ENCODE peak calls at places on chromosomes 6 and 20, in four cellular contexts. V is GM13976, G is DND-41, J is neural progenitor cell. X is an unnamed sample.

GRCh38 chr6:157763129-157763893 is 59.7 kb upstream of the SNX9 start:
- DNase-seq in V (no peak), G (no peak), J (no peak), X (peak; percentile 47)

GRCh38 chr6:15341311-15341710 is 95.4 kb downstream of the JARID2 start:
- DNase-seq in V (no peak), G (no peak), J (no peak), X (peak; percentile 40)

GRCh38 chr6:138105880-138106664 is 1.1 kb downstream of the PERP start:
- DNase-seq in V (no peak), G (no peak), J (peak; percentile 84), X (no peak)

GRCh38 chr20:64119681-64120341 is 12.4 kb upstream of the NPBWR2 start:
- DNase-seq in V (no peak), G (no peak), J (no peak), X (peak; percentile 15)

GRCh38 chr6:141029908-141030307 is 1102.8 kb upstream of the GJE1 start:
- DNase-seq in V (no peak), G (no peak), J (no peak), X (no peak)

GRCh38 chr6:7136859-7137334 is 29.1 kb downstream of the RREB1 start:
- DNase-seq in V (peak; percentile 54), G (no peak), J (no peak), X (no peak)

GRCh38 chr6:37396571-37397185 is 36.3 kb upstream of the CMTR1 start:
- DNase-seq in V (no peak), G (no peak), J (no peak), X (no peak)

GRCh38 chr20:45592574-45593189 is 13.6 kb upstream of the WFDC8 start:
- DNase-seq in V (peak; percentile 36), G (peak; percentile 27), J (peak; percentile 67), X (peak; percentile 48)

GRCh38 chr6:84752118-84752850 is 12.1 kb downstream of the TBX18 start:
- DNase-seq in V (no peak), G (no peak), J (no peak), X (no peak)
- TF ChIP-seq CTCF in V (no peak), G (no peak), J (peak; percentile 7), X (no peak)

GRCh38 chr20:13844296-13844695 is 59.5 kb downstream of the NDUFAF5 start:
- DNase-seq in V (no peak), G (no peak), J (no peak), X (no peak)
- TF ChIP-seq CTCF in V (no peak), G (no peak), J (no peak), X (no peak)

GRCh38 chr6:2853766-2854393 is 12.2 kb upstream of the SERPINB1 start:
- DNase-seq in V (peak; percentile 60), G (no peak), J (peak; percentile 31), X (peak; percentile 98)
- TF ChIP-seq CTCF in V (peak; percentile 2), G (peak; percentile 26), J (peak; percentile 33), X (peak; percentile 60)

GRCh38 chr6:151762817-151763216 is 44.7 kb upstream of the ESR1 start:
- DNase-seq in V (no peak), G (no peak), J (no peak), X (no peak)

GRCh38 chr6:151760486-151760885 is 47.0 kb upstream of the ESR1 start:
- DNase-seq in V (no peak), G (no peak), J (no peak), X (no peak)

GRCh38 chr6:151763938-151764680 is 43.4 kb upstream of the ESR1 start:
- DNase-seq in V (peak; percentile 54), G (peak; percentile 28), J (peak; percentile 90), X (peak; percentile 68)

GRCh38 chr6:151765444-151765886 is 42.0 kb upstream of the ESR1 start:
- DNase-seq in V (peak; percentile 67), G (peak; percentile 40), J (peak; percentile 66), X (peak; percentile 65)

DNA sequence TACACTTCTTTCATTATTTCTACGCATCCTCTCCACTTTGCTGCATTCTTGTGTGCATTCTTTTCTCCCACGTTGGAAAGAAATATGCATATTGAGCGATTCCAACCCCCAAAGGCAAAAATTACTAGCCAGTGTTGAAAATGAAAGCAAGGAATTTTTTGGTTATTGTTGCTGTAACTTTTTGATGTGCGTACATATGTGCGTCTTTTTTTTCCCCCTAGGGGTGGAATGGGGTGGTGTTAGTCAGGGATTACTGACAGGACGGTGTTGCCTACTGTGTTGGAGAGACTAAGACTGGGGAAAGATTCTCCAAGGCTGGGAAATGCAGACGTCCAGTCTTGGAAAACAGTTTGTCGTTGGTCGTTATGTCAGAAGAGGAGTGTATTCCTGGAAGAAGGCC is 44.2 kb upstream of the ESR1 start:
- DNase-seq in V (no peak), G (no peak), J (peak; percentile 34), X (no peak)
- TF ChIP-seq CTCF in V (no peak), G (peak; percentile 10), J (peak; percentile 46), X (peak; percentile 43)

GRCh38 chr6:4775591-4776492 is at the start of gene CDYL:
- DNase-seq in V (peak; percentile 95), G (peak; percentile 76), J (peak; percentile 96), X (peak; percentile 85)
- TF ChIP-seq CTCF in V (peak; percentile 16), G (no peak), J (peak; percentile 40), X (no peak)

GRCh38 chr6:33247977-33248642 is 23.6 kb downstream of the VPS52 start:
- DNase-seq in V (peak; percentile 84), G (peak; percentile 91), J (peak; percentile 94), X (peak; percentile 97)

GRCh38 chr6:33248643-33248931 is 23.1 kb downstream of the VPS52 start:
- DNase-seq in V (peak; percentile 30), G (no peak), J (peak; percentile 41), X (no peak)

GRCh38 chr6:33250731-33251130 is 20.9 kb downstream of the VPS52 start:
- DNase-seq in V (no peak), G (no peak), J (no peak), X (no peak)

GRCh38 chr6:33249732-33250625 is 21.7 kb downstream of the VPS52 start:
- DNase-seq in V (peak; percentile 18), G (no peak), J (no peak), X (peak; percentile 28)

GRCh38 chr6:33248932-33249731 is 22.5 kb downstream of the VPS52 start:
- DNase-seq in V (peak; percentile 93), G (peak; percentile 98), J (peak; percentile 98), X (peak; percentile 99)
- TF ChIP-seq CTCF in V (peak; percentile 2), G (peak; percentile 29), J (no peak), X (no peak)

GRCh38 chr20:58099291-58099915 is 129.1 kb downstream of the ANKRD60 start:
- DNase-seq in V (no peak), G (no peak), J (no peak), X (no peak)
- TF ChIP-seq CTCF in V (no peak), G (no peak), J (no peak), X (no peak)

GRCh38 chr20:14622796-14623195 is 285.4 kb upstream of the FLRT3 start:
- DNase-seq in V (no peak), G (no peak), J (no peak), X (no peak)
- TF ChIP-seq CTCF in V (no peak), G (no peak), J (peak; percentile 10), X (no peak)

GRCh38 chr6:156383059-156383458 is 394.1 kb upstream of the ARID1B start:
- DNase-seq in V (no peak), G (no peak), J (no peak), X (no peak)

GRCh38 chr6:156379946-156380707 is 397.1 kb upstream of the ARID1B start:
- DNase-seq in V (no peak), G (no peak), J (no peak), X (no peak)

GRCh38 chr6:156379392-156379910 is 397.7 kb upstream of the ARID1B start:
- DNase-seq in V (no peak), G (no peak), J (no peak), X (no peak)

GRCh38 chr6:156378853-156379252 is 398.3 kb upstream of the ARID1B start:
- DNase-seq in V (no peak), G (no peak), J (no peak), X (no peak)
- TF ChIP-seq CTCF in V (no peak), G (no peak), J (peak; percentile 10), X (no peak)

GRCh38 chr6:27177454-27178000 is 70.0 kb upstream of the PRSS16 start:
- DNase-seq in V (peak; percentile 78), G (peak; percentile 82), J (peak; percentile 95), X (peak; percentile 86)

GRCh38 chr6:27178860-27179259 is 68.6 kb upstream of the PRSS16 start:
- DNase-seq in V (no peak), G (no peak), J (peak; percentile 57), X (no peak)

GRCh38 chr6:27174958-27175357 is 72.5 kb upstream of the PRSS16 start:
- DNase-seq in V (no peak), G (no peak), J (no peak), X (no peak)

GRCh38 chr6:27176096-27176495 is 71.4 kb upstream of the PRSS16 start:
- DNase-seq in V (no peak), G (no peak), J (no peak), X (no peak)

DNA sequence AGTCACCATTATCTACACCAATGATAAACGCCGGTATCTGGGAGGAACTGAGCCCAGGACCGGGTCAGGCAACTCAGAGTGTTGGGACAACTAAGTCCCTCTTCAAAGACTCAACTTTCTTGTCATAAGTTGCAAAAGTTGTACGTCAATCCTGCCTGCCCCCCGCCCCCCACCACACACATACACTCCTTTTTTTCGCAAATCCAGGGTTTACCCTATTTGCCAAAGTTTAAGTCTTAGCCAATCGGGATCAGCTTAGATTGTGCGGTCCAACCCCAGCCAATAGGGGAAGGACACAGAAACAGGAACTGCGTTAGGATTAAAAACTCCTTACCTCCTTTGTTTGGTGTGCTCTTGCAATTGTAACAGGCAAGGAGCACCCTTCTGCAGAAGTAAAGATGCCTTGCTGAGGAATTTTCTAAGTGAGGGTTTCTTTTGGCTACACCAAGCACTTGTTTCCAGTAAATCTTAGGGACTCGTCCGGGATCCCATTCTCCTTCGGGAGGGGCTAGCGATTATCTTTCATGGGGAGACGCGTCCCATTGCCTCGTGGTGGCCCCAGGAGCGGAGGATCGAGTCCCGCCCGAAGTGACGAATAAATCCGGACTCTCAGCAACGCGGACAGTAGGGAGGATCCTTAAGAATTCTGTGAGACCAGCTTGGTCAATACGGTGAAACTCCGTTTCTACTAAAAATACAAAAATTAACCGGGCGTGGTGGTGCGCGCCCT is 69.3 kb upstream of the PRSS16 start:
- DNase-seq in V (peak; percentile 27), G (peak; percentile 83), J (peak; percentile 79), X (peak; percentile 75)
- TF ChIP-seq CTCF in V (no peak), G (no peak), J (no peak), X (no peak)

X was measured in activated CD8-positive, alpha-beta T cell treated with anti-CD3 and anti-CD28 coated beads for 36 hours.